ENCODE peak calls at places on chromosomes 6 and 20, in seven cellular contexts. One of them, this sample, is unnamed.

GRCh38 chr20:3011752-3012151 is 31.7 kb upstream of the GNRH2 start:
- DNase-seq in fibroblast of lung: no peak
- DNase-seq in WTC11: no peak
- DNase-seq in NCI-H1105: no peak
- DNase-seq in mesothelial cell of epicardium: no peak
- DNase-seq in glutamatergic neuron: no peak
- DNase-seq in Peyer's patch: no peak
- DNase-seq in this sample: no peak

GRCh38 chr6:97440590-97441176 is 157.7 kb upstream of the MMS22L start:
- DNase-seq in Peyer's patch: no peak
- DNase-seq in NCI-H1105: peak
- DNase-seq in glutamatergic neuron: peak
- DNase-seq in fibroblast of lung: peak
- DNase-seq in WTC11: peak
- DNase-seq in mesothelial cell of epicardium: no peak
- DNase-seq in this sample: peak

GRCh38 chr6:146543211-146543939 is at the start of gene RAB32:
- DNase-seq in mesothelial cell of epicardium: peak
- DNase-seq in fibroblast of lung: peak
- DNase-seq in WTC11: peak
- DNase-seq in Peyer's patch: peak
- DNase-seq in NCI-H1105: no peak
- DNase-seq in glutamatergic neuron: peak
- DNase-seq in this sample: peak

GRCh38 chr6:2854394-2854982 is 12.8 kb upstream of the SERPINB1 start:
- DNase-seq in NCI-H1105: no peak
- DNase-seq in WTC11: no peak
- DNase-seq in Peyer's patch: no peak
- DNase-seq in fibroblast of lung: no peak
- DNase-seq in mesothelial cell of epicardium: no peak
- DNase-seq in glutamatergic neuron: no peak
- DNase-seq in this sample: no peak

GRCh38 chr20:46809961-46810360 is 84.7 kb upstream of the EYA2 start:
- DNase-seq in WTC11: no peak
- DNase-seq in fibroblast of lung: no peak
- DNase-seq in mesothelial cell of epicardium: no peak
- DNase-seq in NCI-H1105: no peak
- DNase-seq in Peyer's patch: no peak
- DNase-seq in glutamatergic neuron: no peak
- DNase-seq in this sample: no peak

GRCh38 chr6:141107562-141108160 is 1025.1 kb upstream of the GJE1 start:
- DNase-seq in fibroblast of lung: peak
- DNase-seq in glutamatergic neuron: no peak
- DNase-seq in mesothelial cell of epicardium: no peak
- DNase-seq in WTC11: no peak
- DNase-seq in NCI-H1105: no peak
- DNase-seq in Peyer's patch: no peak
- DNase-seq in this sample: no peak

GRCh38 chr6:31169123-31169857 is 1.2 kb downstream of the POU5F1 start:
- DNase-seq in mesothelial cell of epicardium: no peak
- DNase-seq in Peyer's patch: no peak
- DNase-seq in NCI-H1105: no peak
- DNase-seq in glutamatergic neuron: no peak
- DNase-seq in WTC11: no peak
- DNase-seq in fibroblast of lung: no peak
- DNase-seq in this sample: no peak

GRCh38 chr6:130933712-130934200 is 106.5 kb downstream of the SMLR1 start:
- DNase-seq in fibroblast of lung: peak
- DNase-seq in mesothelial cell of epicardium: no peak
- DNase-seq in NCI-H1105: no peak
- DNase-seq in WTC11: no peak
- DNase-seq in Peyer's patch: no peak
- DNase-seq in glutamatergic neuron: no peak
- DNase-seq in this sample: peak

GRCh38 chr6:143329323-143329722 is 121.2 kb downstream of the ADAT2 start:
- DNase-seq in mesothelial cell of epicardium: no peak
- DNase-seq in WTC11: no peak
- DNase-seq in glutamatergic neuron: no peak
- DNase-seq in Peyer's patch: no peak
- DNase-seq in NCI-H1105: no peak
- DNase-seq in fibroblast of lung: peak
- DNase-seq in this sample: no peak

GRCh38 chr20:50834599-50835005 is 39.7 kb downstream of the BCAS4 start:
- DNase-seq in NCI-H1105: no peak
- DNase-seq in Peyer's patch: no peak
- DNase-seq in mesothelial cell of epicardium: no peak
- DNase-seq in WTC11: no peak
- DNase-seq in glutamatergic neuron: no peak
- DNase-seq in fibroblast of lung: peak
- DNase-seq in this sample: peak

GRCh38 chr6:38012573-38012972 is 193.0 kb downstream of the ZFAND3 start:
- DNase-seq in WTC11: peak
- DNase-seq in mesothelial cell of epicardium: no peak
- DNase-seq in fibroblast of lung: peak
- DNase-seq in Peyer's patch: no peak
- DNase-seq in NCI-H1105: no peak
- DNase-seq in glutamatergic neuron: peak
- DNase-seq in this sample: no peak

GRCh38 chr20:4813076-4813838 is 91.5 kb downstream of the PRND start:
- DNase-seq in Peyer's patch: peak
- DNase-seq in fibroblast of lung: no peak
- DNase-seq in WTC11: no peak
- DNase-seq in glutamatergic neuron: no peak
- DNase-seq in NCI-H1105: no peak
- DNase-seq in mesothelial cell of epicardium: no peak
- DNase-seq in this sample: no peak

GRCh38 chr6:69732045-69732444 is 64.8 kb downstream of the LMBRD1 start:
- DNase-seq in WTC11: no peak
- DNase-seq in glutamatergic neuron: no peak
- DNase-seq in fibroblast of lung: no peak
- DNase-seq in Peyer's patch: no peak
- DNase-seq in NCI-H1105: no peak
- DNase-seq in mesothelial cell of epicardium: no peak
- DNase-seq in this sample: no peak

GRCh38 chr6:107817784-107818183 is 6.3 kb downstream of the SCML4 start:
- DNase-seq in WTC11: no peak
- DNase-seq in NCI-H1105: no peak
- DNase-seq in Peyer's patch: no peak
- DNase-seq in fibroblast of lung: no peak
- DNase-seq in glutamatergic neuron: no peak
- DNase-seq in mesothelial cell of epicardium: no peak
- DNase-seq in this sample: no peak

GRCh38 chr6:53869964-53870363 is 75.2 kb downstream of the LRRC1 start:
- DNase-seq in glutamatergic neuron: no peak
- DNase-seq in NCI-H1105: no peak
- DNase-seq in mesothelial cell of epicardium: no peak
- DNase-seq in fibroblast of lung: no peak
- DNase-seq in Peyer's patch: no peak
- DNase-seq in WTC11: no peak
- DNase-seq in this sample: no peak

GRCh38 chr6:167098825-167099225 is 24.1 kb upstream of the CCR6 start:
- DNase-seq in Peyer's patch: no peak
- DNase-seq in mesothelial cell of epicardium: no peak
- DNase-seq in glutamatergic neuron: no peak
- DNase-seq in WTC11: no peak
- DNase-seq in NCI-H1105: no peak
- DNase-seq in fibroblast of lung: no peak
- DNase-seq in this sample: no peak

GRCh38 chr20:46485431-46485830 is 27.9 kb downstream of the ZNF334 start:
- DNase-seq in mesothelial cell of epicardium: no peak
- DNase-seq in fibroblast of lung: no peak
- DNase-seq in Peyer's patch: no peak
- DNase-seq in WTC11: no peak
- DNase-seq in NCI-H1105: no peak
- DNase-seq in glutamatergic neuron: no peak
- DNase-seq in this sample: no peak

GRCh38 chr6:7469696-7470095 is 71.8 kb upstream of the DSP start:
- DNase-seq in NCI-H1105: no peak
- DNase-seq in glutamatergic neuron: no peak
- DNase-seq in Peyer's patch: no peak
- DNase-seq in WTC11: no peak
- DNase-seq in fibroblast of lung: no peak
- DNase-seq in mesothelial cell of epicardium: no peak
- DNase-seq in this sample: no peak

GRCh38 chr20:43389839-43390626 is 67.7 kb upstream of the SRSF6 start:
- DNase-seq in glutamatergic neuron: peak
- DNase-seq in fibroblast of lung: no peak
- DNase-seq in Peyer's patch: no peak
- DNase-seq in NCI-H1105: no peak
- DNase-seq in WTC11: peak
- DNase-seq in mesothelial cell of epicardium: no peak
- DNase-seq in this sample: no peak

GRCh38 chr6:109718991-109719390 is 27.9 kb downstream of the FIG4 start:
- DNase-seq in fibroblast of lung: no peak
- DNase-seq in glutamatergic neuron: no peak
- DNase-seq in WTC11: no peak
- DNase-seq in Peyer's patch: no peak
- DNase-seq in NCI-H1105: no peak
- DNase-seq in mesothelial cell of epicardium: no peak
- DNase-seq in this sample: no peak

GRCh38 chr20:11520596-11520995 is 397.1 kb upstream of the BTBD3 start:
- DNase-seq in Peyer's patch: no peak
- DNase-seq in fibroblast of lung: peak
- DNase-seq in WTC11: no peak
- DNase-seq in mesothelial cell of epicardium: no peak
- DNase-seq in NCI-H1105: no peak
- DNase-seq in glutamatergic neuron: no peak
- DNase-seq in this sample: no peak

GRCh38 chr6:14758421-14759043 is 487.3 kb upstream of the JARID2 start:
- DNase-seq in NCI-H1105: peak
- DNase-seq in Peyer's patch: no peak
- DNase-seq in WTC11: no peak
- DNase-seq in glutamatergic neuron: no peak
- DNase-seq in mesothelial cell of epicardium: no peak
- DNase-seq in fibroblast of lung: no peak
- DNase-seq in this sample: no peak

GRCh38 chr6:15255481-15256414 is 9.9 kb downstream of the JARID2 start:
- DNase-seq in mesothelial cell of epicardium: no peak
- DNase-seq in glutamatergic neuron: no peak
- DNase-seq in fibroblast of lung: no peak
- DNase-seq in NCI-H1105: no peak
- DNase-seq in Peyer's patch: no peak
- DNase-seq in WTC11: no peak
- DNase-seq in this sample: no peak

GRCh38 chr6:52336919-52337561 is 24.9 kb upstream of the PAQR8 start:
- DNase-seq in Peyer's patch: no peak
- DNase-seq in fibroblast of lung: no peak
- DNase-seq in glutamatergic neuron: no peak
- DNase-seq in NCI-H1105: no peak
- DNase-seq in WTC11: no peak
- DNase-seq in mesothelial cell of epicardium: no peak
- DNase-seq in this sample: no peak

GRCh38 chr6:159852877-159853276 is 37.9 kb upstream of the MAS1 start:
- DNase-seq in Peyer's patch: no peak
- DNase-seq in fibroblast of lung: no peak
- DNase-seq in mesothelial cell of epicardium: no peak
- DNase-seq in NCI-H1105: no peak
- DNase-seq in glutamatergic neuron: no peak
- DNase-seq in WTC11: no peak
- DNase-seq in this sample: no peak

This sample was measured in GM04503.